ENCODE peak calls at places on chromosomes 4 and X, in four cellular contexts. J, R, V and H are unnamed samples.

GRCh38 chr4:123952530-123953274 is 556.1 kb downstream of the SPRY1 start:
- DNase-seq in J (no peak), R (no peak), V (no peak), H (peak; percentile 17)

GRCh38 chr4:6674500-6675149 is 19.1 kb upstream of the S100P start:
- DNase-seq in J (no peak), R (no peak), V (no peak), H (peak; percentile 29)

GRCh38 chr4:3387154-3387942 is 54.4 kb upstream of the HGFAC start:
- DNase-seq in J (no peak), R (peak; percentile 48), V (no peak), H (no peak)

GRCh38 chr4:78610546-78611214 is 59.1 kb downstream of the ANXA3 start:
- DNase-seq in J (no peak), R (no peak), V (no peak), H (no peak)

GRCh38 chrX:118523920-118524319 is 28.3 kb downstream of the DOCK11 start:
- DNase-seq in J (no peak), R (no peak), V (no peak), H (no peak)

GRCh38 chrX:7077241-7077909 is 70.1 kb upstream of the STS start:
- DNase-seq in J (no peak), R (no peak), V (no peak), H (no peak)

GRCh38 chr4:114519368-114519767 is 79.2 kb upstream of the UGT8 start:
- DNase-seq in J (no peak), R (no peak), V (no peak), H (no peak)

GRCh38 chrX:20595928-20596550 is 329.3 kb upstream of the RPS6KA3 start:
- DNase-seq in J (no peak), R (no peak), V (no peak), H (no peak)

GRCh38 chr4:3517731-3518510 is 14.3 kb downstream of the LRPAP1 start:
- DNase-seq in J (peak; percentile 26), R (peak; percentile 45), V (no peak), H (no peak)

GRCh38 chr4:76930721-76931481 is 18.7 kb upstream of the SEPTIN11 start:
- DNase-seq in J (no peak), R (no peak), V (no peak), H (no peak)

GRCh38 chrX:153926863-153927685 is 1.0 kb upstream of the ARHGAP4 start:
- DNase-seq in J (peak; percentile 65), R (peak; percentile 75), V (no peak), H (no peak)

GRCh38 chr4:184666670-184667069 is 17.1 kb downstream of the PRIMPOL start:
- DNase-seq in J (no peak), R (no peak), V (no peak), H (no peak)

GRCh38 chr4:184669251-184669650 is 19.7 kb downstream of the PRIMPOL start:
- DNase-seq in J (no peak), R (no peak), V (no peak), H (peak; percentile 45)

GRCh38 chr4:184671101-184671500 is 21.6 kb downstream of the PRIMPOL start:
- DNase-seq in J (no peak), R (no peak), V (no peak), H (no peak)

GRCh38 chr4:184668096-184668495 is 18.6 kb downstream of the PRIMPOL start:
- DNase-seq in J (no peak), R (no peak), V (no peak), H (no peak)

DNA sequence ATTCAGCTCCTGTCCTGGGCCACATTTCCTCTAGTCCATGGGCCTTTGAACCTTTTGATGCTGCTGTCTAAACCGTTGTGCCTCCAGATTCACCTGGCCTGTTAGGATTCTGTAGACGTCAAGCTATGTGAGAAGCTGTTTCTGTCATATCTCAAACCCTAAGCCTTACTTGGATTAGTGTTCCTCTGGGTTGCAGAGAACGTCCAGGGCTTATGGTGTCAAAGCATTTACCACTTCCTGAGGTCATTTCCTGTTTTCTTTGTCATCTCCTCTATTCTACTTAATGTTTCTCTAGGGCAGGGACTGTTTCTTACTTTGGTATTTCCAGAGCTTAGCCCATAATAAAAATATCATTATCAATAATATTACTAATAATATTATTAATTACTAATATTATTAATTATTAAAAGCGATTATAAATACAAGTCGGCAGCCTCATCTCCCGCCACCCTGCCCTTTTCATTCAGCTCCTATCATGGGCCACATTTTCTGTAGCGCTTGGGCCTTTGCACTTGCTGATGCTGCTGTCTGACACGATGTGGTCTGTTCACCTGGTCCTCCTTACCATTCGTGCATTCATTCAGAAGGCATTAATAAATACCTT is 19.1 kb downstream of the PRIMPOL start:
- DNase-seq in J (no peak), R (no peak), V (no peak), H (no peak)
- H3K4me3 ChIP-seq in J (no peak overlapping the region), R (no peak overlapping the region), V (no peak overlapping the region), H (no peak overlapping the region)

DNA sequence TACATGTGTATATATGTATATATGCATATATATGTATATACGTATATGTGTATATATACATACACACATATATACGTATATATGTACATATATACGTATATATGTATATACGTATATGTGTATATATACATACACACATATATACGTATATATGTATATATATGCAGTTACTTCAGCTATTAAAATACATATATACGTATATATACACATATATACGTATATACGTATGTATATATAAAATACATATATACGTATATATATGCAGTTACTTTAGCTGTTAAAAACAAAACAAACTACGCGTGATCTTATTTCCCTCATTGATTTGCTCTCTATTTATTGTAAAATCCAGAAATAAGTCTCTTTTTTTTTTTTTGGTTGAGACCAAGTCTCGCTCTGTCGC is 13.9 kb downstream of the TXK start:
- DNase-seq in J (no peak), R (no peak), V (no peak), H (no peak)
- TF ChIP-seq CTCF in J (no peak), R (no peak), V (no peak), H (no peak)

GRCh38 chr4:15758294-15758693 is 19.8 kb upstream of the CD38 start:
- DNase-seq in J (no peak), R (no peak), V (no peak), H (no peak)

GRCh38 chr4:15755321-15755750 is 22.8 kb upstream of the CD38 start:
- DNase-seq in J (no peak), R (no peak), V (no peak), H (peak; percentile 64)

GRCh38 chr4:15757084-15757483 is 21.0 kb upstream of the CD38 start:
- DNase-seq in J (no peak), R (no peak), V (no peak), H (no peak)

GRCh38 chr4:15755781-15756180 is 22.3 kb upstream of the CD38 start:
- DNase-seq in J (no peak), R (no peak), V (no peak), H (no peak)

GRCh38 chr4:15756361-15756861 is 21.7 kb upstream of the CD38 start:
- DNase-seq in J (no peak), R (no peak), V (no peak), H (peak; percentile 55)
- H3K4me3 ChIP-seq in J (no peak overlapping the region), R (no peak overlapping the region), V (no peak overlapping the region), H (no peak overlapping the region)

GRCh38 chr4:41693629-41694028 is 54.9 kb downstream of the PHOX2B start:
- DNase-seq in J (no peak), R (no peak), V (peak; percentile 3), H (peak; percentile 50)
- TF ChIP-seq CTCF in J (no peak), R (peak; percentile 30), V (peak; percentile 60), H (peak; percentile 54)

DNA sequence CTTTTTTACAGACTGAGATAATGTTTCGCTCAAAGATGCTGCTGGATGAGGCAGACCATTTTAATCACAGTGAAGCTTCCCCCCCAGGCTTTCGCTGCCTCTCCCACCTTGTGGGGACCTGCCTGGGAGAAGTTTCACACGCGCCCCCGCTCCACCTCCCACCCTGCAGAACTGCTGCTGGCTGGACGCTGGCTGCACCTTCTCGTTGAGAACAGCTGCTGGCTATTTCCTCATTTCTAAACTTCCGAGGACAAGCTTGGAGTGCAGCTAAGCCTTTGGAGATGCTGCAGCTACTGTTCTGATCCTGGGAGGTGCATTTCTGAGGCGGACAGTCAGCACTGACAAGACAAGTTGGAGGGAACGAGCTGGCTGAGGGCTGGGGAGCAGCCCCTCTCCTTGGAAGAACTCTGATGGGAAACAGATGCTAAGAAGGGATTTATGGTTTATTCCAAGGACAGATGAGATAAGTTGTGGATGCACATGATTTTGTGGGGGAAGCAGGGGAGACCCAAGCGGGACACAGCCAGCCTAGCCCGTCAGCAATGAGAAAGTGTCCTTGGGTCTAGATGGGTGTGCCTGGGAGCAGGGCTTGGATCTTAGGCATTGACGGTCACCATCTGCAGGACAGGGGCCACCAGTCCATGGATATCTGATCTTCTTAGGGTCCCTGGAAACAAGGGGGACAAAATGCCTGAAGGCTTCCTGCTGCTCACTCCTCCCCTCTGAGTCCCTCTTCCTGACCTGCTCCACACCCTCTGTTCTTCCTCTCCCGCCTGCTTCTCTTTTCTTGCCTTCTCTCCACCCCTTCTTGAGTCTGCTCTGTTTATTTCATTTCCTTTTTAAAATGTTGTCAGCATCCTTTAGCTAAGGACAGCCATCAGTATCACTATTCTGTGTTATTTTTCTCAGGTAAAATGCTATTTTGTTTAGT is 298.2 kb downstream of the RAPGEF2 start:
- DNase-seq in J (no peak), R (no peak), V (no peak), H (peak; percentile 26)
- H3K4me3 ChIP-seq in J (no peak overlapping the region), R (peak overlapping the region; percentile 6), V (no peak overlapping the region), H (no peak overlapping the region)

GRCh38 chr4:97152159-97152558 is 991.1 kb downstream of the STPG2 start:
- DNase-seq in J (no peak), R (no peak), V (no peak), H (no peak)

GRCh38 chr4:97150966-97151365 is 992.3 kb downstream of the STPG2 start:
- DNase-seq in J (no peak), R (no peak), V (no peak), H (no peak)

GRCh38 chr4:97153042-97153441 is 990.2 kb downstream of the STPG2 start:
- DNase-seq in J (no peak), R (no peak), V (no peak), H (peak; percentile 41)
- TF ChIP-seq CTCF in J (no peak), R (no peak), V (no peak), H (peak; percentile 24)

GRCh38 chr4:94127707-94128328 is 79.8 kb upstream of the SMARCAD1 start:
- DNase-seq in J (no peak), R (no peak), V (no peak), H (peak; percentile 55)
- H3K4me3 ChIP-seq in J (no peak overlapping the region), R (no peak overlapping the region), V (no peak overlapping the region), H (no peak overlapping the region)

GRCh38 chrX:95318882-95319281 is 1365.8 kb upstream of the DIAPH2 start:
- DNase-seq in J (no peak), R (no peak), V (no peak), H (no peak)
- TF ChIP-seq CTCF in J (no peak), R (no peak), V (peak; percentile 30), H (peak; percentile 17)

GRCh38 chrX:130121505-130121800 is 11.2 kb upstream of the ELF4 start:
- DNase-seq in J (no peak), R (no peak), V (no peak), H (no peak)
- H3K4me3 ChIP-seq in J (peak overlapping the region; percentile 22), R (peak overlapping the region; percentile 51), V (peak overlapping the region; percentile 29), H (no peak overlapping the region)